ENCODE peak calls at places on chromosomes 11 and 22, in ten cellular contexts. A, E, I, N, W, C, P, L, Z and S are unnamed samples.

GRCh38 chr22:38490915-38491314 is 15.2 kb downstream of the DDX17 start:
- DNase-seq in A (no peak), E (no peak), I (peak), N (no peak), W (no peak), C (peak), P (no peak), L (no peak), Z (no peak), S (peak)

GRCh38 chr11:8832571-8833260 is 78.3 kb upstream of the AKIP1 start:
- DNase-seq in A (no peak), E (no peak), I (no peak), N (peak), W (no peak), C (no peak), P (peak), L (no peak), Z (no peak), S (peak)

GRCh38 chr11:100308202-100308601 is 378.9 kb upstream of the ARHGAP42 start:
- DNase-seq in A (no peak), E (no peak), I (no peak), N (no peak), W (no peak), C (no peak), P (no peak), L (no peak), Z (no peak), S (no peak)

GRCh38 chr11:71962428-71963038 is 33.7 kb downstream of the RNF121 start:
- DNase-seq in A (no peak), E (no peak), I (no peak), N (no peak), W (no peak), C (no peak), P (no peak), L (no peak), Z (no peak), S (no peak)

GRCh38 chr11:15035283-15035682 is 38.1 kb upstream of the CALCB start:
- DNase-seq in A (no peak), E (peak), I (no peak), N (no peak), W (no peak), C (no peak), P (no peak), L (peak), Z (no peak), S (no peak)

GRCh38 chr11:134660416-134660815 is 248.4 kb upstream of the B3GAT1 start:
- DNase-seq in A (no peak), E (peak), I (no peak), N (no peak), W (no peak), C (no peak), P (no peak), L (no peak), Z (no peak), S (no peak)

GRCh38 chr11:11028017-11028692 is 170.3 kb upstream of the ZBED5 start:
- DNase-seq in A (peak), E (peak), I (peak), N (peak), W (no peak), C (peak), P (peak), L (peak), Z (peak), S (peak)

GRCh38 chr22:23896523-23897186 is 2.5 kb downstream of the MIF start:
- DNase-seq in A (no peak), E (no peak), I (no peak), N (no peak), W (no peak), C (no peak), P (no peak), L (no peak), Z (no peak), S (no peak)

GRCh38 chr11:128898580-128899344 is 7.6 kb downstream of the KCNJ5 start:
- DNase-seq in A (no peak), E (no peak), I (no peak), N (no peak), W (no peak), C (no peak), P (no peak), L (no peak), Z (no peak), S (no peak)

GRCh38 chr22:32904044-32904443 is 102.5 kb downstream of the TIMP3 start:
- DNase-seq in A (no peak), E (peak), I (peak), N (no peak), W (no peak), C (no peak), P (no peak), L (no peak), Z (no peak), S (peak)

GRCh38 chr11:59756845-59757244 is 1.7 kb downstream of the STX3 start:
- DNase-seq in A (no peak), E (no peak), I (no peak), N (no peak), W (no peak), C (no peak), P (peak), L (no peak), Z (peak), S (peak)

GRCh38 chr11:69280451-69280850 is 13.5 kb upstream of the MYEOV start:
- DNase-seq in A (no peak), E (no peak), I (no peak), N (no peak), W (no peak), C (no peak), P (peak), L (no peak), Z (no peak), S (peak)

GRCh38 chr11:45354976-45355705 is 69.0 kb upstream of the SYT13 start:
- DNase-seq in A (peak), E (peak), I (peak), N (peak), W (peak), C (peak), P (no peak), L (peak), Z (no peak), S (peak)

GRCh38 chr11:114080219-114080618 is 20.7 kb downstream of the ZBTB16 start:
- DNase-seq in A (no peak), E (no peak), I (no peak), N (no peak), W (no peak), C (no peak), P (no peak), L (peak), Z (no peak), S (no peak)

GRCh38 chr11:44203270-44204043 is 106.5 kb downstream of the ALX4 start:
- DNase-seq in A (no peak), E (no peak), I (no peak), N (no peak), W (no peak), C (no peak), P (no peak), L (no peak), Z (no peak), S (no peak)

GRCh38 chr11:127006311-127006710 is 5.7 kb upstream of the KIRREL3 start:
- DNase-seq in A (no peak), E (no peak), I (no peak), N (no peak), W (no peak), C (no peak), P (no peak), L (no peak), Z (no peak), S (no peak)

GRCh38 chr11:77267910-77268309 is 33.6 kb downstream of the GDPD4 start:
- DNase-seq in A (no peak), E (no peak), I (no peak), N (no peak), W (no peak), C (no peak), P (no peak), L (no peak), Z (no peak), S (no peak)

GRCh38 chr11:32103941-32104340 is 13.1 kb downstream of the RCN1 start:
- DNase-seq in A (no peak), E (no peak), I (no peak), N (no peak), W (no peak), C (no peak), P (no peak), L (no peak), Z (no peak), S (no peak)

GRCh38 chr22:16810188-16810802 is 14.9 kb downstream of the XKR3 start:
- DNase-seq in A (no peak), E (no peak), I (no peak), N (no peak), W (no peak), C (no peak), P (no peak), L (no peak), Z (no peak), S (no peak)

GRCh38 chr11:101442171-101442570 is 141.6 kb downstream of the TRPC6 start:
- DNase-seq in A (no peak), E (no peak), I (no peak), N (no peak), W (no peak), C (no peak), P (no peak), L (no peak), Z (peak), S (no peak)

GRCh38 chr11:64826578-64827450 is 16.5 kb upstream of the MEN1 start:
- DNase-seq in A (no peak), E (peak), I (no peak), N (no peak), W (no peak), C (no peak), P (no peak), L (no peak), Z (no peak), S (no peak)

GRCh38 chr11:47106839-47107520 is 69.7 kb downstream of the ARFGAP2 start:
- DNase-seq in A (no peak), E (no peak), I (peak), N (no peak), W (no peak), C (no peak), P (no peak), L (no peak), Z (no peak), S (no peak)

GRCh38 chr11:1647901-1648721 is 18.5 kb downstream of the KRTAP5-5 start:
- DNase-seq in A (no peak), E (peak), I (no peak), N (no peak), W (no peak), C (no peak), P (no peak), L (no peak), Z (no peak), S (no peak)

GRCh38 chr22:35674335-35674734 is 26.1 kb downstream of the APOL6 start:
- DNase-seq in A (no peak), E (no peak), I (no peak), N (no peak), W (no peak), C (no peak), P (no peak), L (no peak), Z (no peak), S (no peak)

GRCh38 chr22:33535937-33536875 is 384.1 kb downstream of the LARGE1 start:
- DNase-seq in A (no peak), E (no peak), I (no peak), N (no peak), W (no peak), C (no peak), P (no peak), L (no peak), Z (no peak), S (no peak)

GRCh38 chr11:57475671-57476222 is 15.4 kb downstream of the RTN4RL2 start:
- DNase-seq in A (no peak), E (peak), I (no peak), N (no peak), W (no peak), C (no peak), P (no peak), L (no peak), Z (no peak), S (no peak)

GRCh38 chr22:34225278-34225677 is 305.0 kb upstream of the LARGE1 start:
- DNase-seq in A (no peak), E (no peak), I (no peak), N (no peak), W (no peak), C (no peak), P (no peak), L (no peak), Z (no peak), S (no peak)

GRCh38 chr11:47212938-47213337 is 1.8 kb upstream of the DDB2 start:
- DNase-seq in A (no peak), E (no peak), I (no peak), N (no peak), W (no peak), C (no peak), P (no peak), L (no peak), Z (no peak), S (peak)

GRCh38 chr11:79762271-79762935 is 321.6 kb upstream of the TENM4 start:
- DNase-seq in A (no peak), E (peak), I (no peak), N (no peak), W (no peak), C (no peak), P (no peak), L (no peak), Z (no peak), S (no peak)

GRCh38 chr11:108680267-108680666 is 15.4 kb downstream of the DDX10 start:
- DNase-seq in A (no peak), E (no peak), I (no peak), N (no peak), W (no peak), C (no peak), P (no peak), L (no peak), Z (no peak), S (no peak)

GRCh38 chr22:46625113-46625842 is 5.1 kb downstream of the GRAMD4 start:
- DNase-seq in A (no peak), E (peak), I (no peak), N (no peak), W (no peak), C (no peak), P (no peak), L (no peak), Z (no peak), S (no peak)

GRCh38 chr22:46539169-46539568 is 1.7 kb upstream of the CELSR1 start:
- DNase-seq in A (no peak), E (no peak), I (no peak), N (no peak), W (no peak), C (no peak), P (no peak), L (no peak), Z (no peak), S (peak)

GRCh38 chr11:91866642-91867041 is 358.0 kb upstream of the FAT3 start:
- DNase-seq in A (no peak), E (no peak), I (no peak), N (no peak), W (no peak), C (no peak), P (no peak), L (no peak), Z (no peak), S (no peak)

GRCh38 chr11:76266269-76266668 is 60.0 kb upstream of the WNT11 start:
- DNase-seq in A (no peak), E (no peak), I (no peak), N (no peak), W (no peak), C (no peak), P (peak), L (no peak), Z (no peak), S (peak)

GRCh38 chr22:29102300-29102699 is 29.5 kb downstream of the KREMEN1 start:
- DNase-seq in A (no peak), E (no peak), I (no peak), N (peak), W (no peak), C (no peak), P (no peak), L (no peak), Z (no peak), S (no peak)

GRCh38 chr11:86670179-86670578 is 2.2 kb downstream of the ME3 start:
- DNase-seq in A (no peak), E (no peak), I (no peak), N (no peak), W (no peak), C (no peak), P (no peak), L (no peak), Z (no peak), S (peak)

GRCh38 chr11:117866526-117866925 is 9.9 kb downstream of the FXYD6 start:
- DNase-seq in A (no peak), E (no peak), I (peak), N (no peak), W (no peak), C (no peak), P (no peak), L (no peak), Z (no peak), S (no peak)

GRCh38 chr11:501683-502287 is 5.3 kb downstream of the RNH1 start:
- DNase-seq in A (no peak), E (peak), I (no peak), N (no peak), W (no peak), C (no peak), P (no peak), L (no peak), Z (no peak), S (no peak)

GRCh38 chr11:33722579-33723234 is 13.5 kb downstream of the CD59 start:
- DNase-seq in A (no peak), E (no peak), I (no peak), N (no peak), W (no peak), C (no peak), P (no peak), L (no peak), Z (no peak), S (peak)